ENCODE peak calls at places on chromosomes 7 and 10, in seven cellular contexts. R is foreskin fibroblast, W is Panc1, E is fibroblast of pulmonary artery, L is sigmoid colon, V is fibroblast of lung, B is ascending aorta. P is an unnamed sample.

GRCh38 chr7:18647602-18648001 is 152.1 kb downstream of the HDAC9 start:
- DNase-seq in R (no peak), W (no peak), E (no peak), L (no peak), V (no peak), B (no peak), P (no peak)

GRCh38 chr7:124480821-124481290 is 284.7 kb downstream of the GPR37 start:
- DNase-seq in R (no peak), W (no peak), E (no peak), L (no peak), V (no peak), B (no peak), P (no peak)

GRCh38 chr7:46146454-46147255 is 225.6 kb upstream of the IGFBP3 start:
- DNase-seq in R (no peak), W (no peak), E (peak), L (no peak), V (peak), B (no peak), P (no peak)

GRCh38 chr10:26391701-26392695 is 46.1 kb upstream of the APBB1IP start:
- DNase-seq in R (no peak), W (no peak), E (no peak), L (no peak), V (no peak), B (no peak), P (peak)

GRCh38 chr7:127918130-127918529 is 113.1 kb downstream of the LRRC4 start:
- DNase-seq in R (no peak), W (no peak), E (no peak), L (no peak), V (no peak), B (no peak), P (no peak)

GRCh38 chr7:52498319-52498718 is 537.1 kb upstream of the POM121L12 start:
- DNase-seq in R (no peak), W (no peak), E (no peak), L (no peak), V (no peak), B (no peak), P (no peak)

GRCh38 chr7:74598558-74598957 is 59.0 kb upstream of the GTF2I start:
- DNase-seq in R (peak), W (no peak), E (no peak), L (no peak), V (peak), B (no peak), P (no peak)

GRCh38 chr7:33547880-33548279 is 357.5 kb upstream of the BMPER start:
- DNase-seq in R (no peak), W (no peak), E (no peak), L (no peak), V (peak), B (no peak), P (no peak)

GRCh38 chr10:5976689-5977470 is 463 bp downstream of the IL15RA start:
- DNase-seq in R (peak), W (no peak), E (peak), L (peak), V (peak), B (no peak), P (peak)

GRCh38 chr7:129553861-129554530 is 51.7 kb downstream of the SMKR1 start:
- DNase-seq in R (peak), W (no peak), E (no peak), L (no peak), V (peak), B (no peak), P (no peak)

GRCh38 chr10:11109590-11109989 is 91.9 kb downstream of the CELF2 start:
- DNase-seq in R (no peak), W (no peak), E (no peak), L (no peak), V (no peak), B (no peak), P (no peak)

GRCh38 chr10:11107953-11108352 is 90.3 kb downstream of the CELF2 start:
- DNase-seq in R (no peak), W (no peak), E (no peak), L (no peak), V (no peak), B (no peak), P (no peak)

GRCh38 chr10:11110499-11110898 is 92.8 kb downstream of the CELF2 start:
- DNase-seq in R (no peak), W (no peak), E (no peak), L (peak), V (no peak), B (no peak), P (no peak)

GRCh38 chr10:11106621-11107374 is 89.1 kb downstream of the CELF2 start:
- DNase-seq in R (no peak), W (no peak), E (no peak), L (no peak), V (no peak), B (no peak), P (no peak)

DNA sequence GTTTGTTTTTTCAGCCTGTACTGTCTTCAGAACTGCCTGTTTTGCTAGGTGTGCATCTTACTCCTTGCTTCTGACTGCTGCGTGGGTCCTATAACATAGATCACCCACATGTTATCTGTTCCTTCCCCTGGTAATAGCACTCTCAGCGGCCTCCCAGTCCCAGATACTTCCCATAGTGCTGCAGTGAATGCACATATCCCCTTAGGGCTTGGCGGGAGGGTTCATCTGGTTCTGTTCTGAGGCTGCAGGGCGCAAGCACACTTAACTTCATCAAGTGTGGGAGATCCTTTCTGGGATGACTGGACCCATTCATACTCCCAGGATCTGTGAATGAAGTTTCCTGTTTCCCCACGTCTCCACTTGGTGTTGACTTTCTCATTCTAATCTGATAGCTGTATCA is 90.7 kb downstream of the CELF2 start:
- DNase-seq in R (no peak), W (no peak), E (no peak), L (no peak), V (no peak), B (no peak), P (no peak)
- H3K4me3 ChIP-seq in R (no peak), W (no peak), E (no peak), L (no peak), V (no peak), B (no peak), P (no peak)

GRCh38 chr10:11870461-11870780 is 47.3 kb downstream of the PROSER2 start:
- DNase-seq in R (no peak), W (no peak), E (no peak), L (peak), V (no peak), B (no peak), P (no peak)
- H3K4me3 ChIP-seq in R (no peak), W (no peak), E (no peak), L (peak), V (no peak), B (peak), P (no peak)

GRCh38 chr7:42964293-42964692 is 32.1 kb downstream of the MRPL32 start:
- DNase-seq in R (no peak), W (no peak), E (no peak), L (no peak), V (no peak), B (no peak), P (no peak)
- H3K4me3 ChIP-seq in R (no peak), W (no peak), E (no peak), L (no peak), V (no peak), B (no peak), P (no peak)

DNA sequence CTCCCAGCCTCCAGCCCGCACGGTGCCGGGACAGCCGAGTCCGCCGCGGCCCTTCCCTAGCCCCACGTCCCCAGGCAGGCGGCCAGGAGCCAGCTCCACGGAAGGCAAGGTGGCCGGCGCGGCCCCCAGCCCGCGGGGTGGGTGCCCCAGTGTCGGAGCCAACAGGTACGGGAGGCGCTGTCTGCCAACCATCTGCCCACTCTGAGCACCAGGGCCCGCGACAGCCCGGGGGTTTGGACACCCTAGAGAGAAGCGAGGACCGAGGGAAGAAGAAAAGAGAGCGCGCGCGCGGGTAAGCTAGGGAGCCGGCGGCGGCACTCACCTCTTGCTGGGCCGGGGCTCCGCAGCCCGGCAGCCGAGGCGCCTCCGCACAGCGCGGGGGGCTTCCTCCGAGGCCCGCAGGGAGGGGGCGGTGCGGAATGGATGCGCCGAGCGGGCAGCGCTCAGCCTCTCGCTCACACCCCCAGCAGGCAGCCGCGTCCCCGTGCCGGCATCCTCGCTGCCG is 75.7 kb downstream of the CALN1 start:
- DNase-seq in R (no peak), W (no peak), E (no peak), L (no peak), V (no peak), B (no peak), P (no peak)
- H3K4me3 ChIP-seq in R (no peak), W (no peak), E (no peak), L (no peak), V (no peak), B (no peak), P (no peak)